ENCODE peak calls at places on chromosomes 5 and 9, in six cellular contexts. V, M, I, J, B and Q are unnamed samples.

GRCh38 chr9:12785251-12785880 is 10.5 kb downstream of the LURAP1L start:
- DNase-seq in V (no peak), M (no peak), I (no peak), J (no peak), B (no peak), Q (no peak)

GRCh38 chr5:149795360-149795759 is 65.2 kb downstream of the PPARGC1B start:
- DNase-seq in V (no peak), M (no peak), I (no peak), J (no peak), B (no peak), Q (no peak)

GRCh38 chr9:114652776-114653555 is 4.6 kb downstream of the TEX53 start:
- DNase-seq in V (no peak), M (no peak), I (no peak), J (no peak), B (no peak), Q (no peak)

GRCh38 chr9:110999379-110999778 is 38.9 kb downstream of the LPAR1 start:
- DNase-seq in V (no peak), M (no peak), I (no peak), J (no peak), B (no peak), Q (no peak)

GRCh38 chr5:89883967-89884366 is 525.6 kb downstream of the CETN3 start:
- DNase-seq in V (no peak), M (no peak), I (no peak), J (no peak), B (no peak), Q (no peak)

GRCh38 chr9:132412089-132412488 is 2.1 kb downstream of the CFAP77 start:
- DNase-seq in V (no peak), M (peak), I (peak), J (no peak), B (peak), Q (peak)

GRCh38 chr5:9832921-9833320 is 202.8 kb upstream of the TAS2R1 start:
- DNase-seq in V (no peak), M (no peak), I (no peak), J (no peak), B (no peak), Q (no peak)

GRCh38 chr5:128965011-128965637 is at the start of gene SLC27A6:
- DNase-seq in V (no peak), M (peak), I (peak), J (no peak), B (no peak), Q (no peak)

GRCh38 chr9:132770775-132771310 is 100.6 kb downstream of the GTF3C4 start:
- DNase-seq in V (no peak), M (no peak), I (no peak), J (no peak), B (no peak), Q (no peak)

GRCh38 chr9:124220551-124221451 is 36.9 kb upstream of the NEK6 start:
- DNase-seq in V (no peak), M (no peak), I (peak), J (peak), B (peak), Q (no peak)

GRCh38 chr9:132997591-132997990 is 19.1 kb downstream of the GFI1B start:
- DNase-seq in V (no peak), M (no peak), I (peak), J (no peak), B (peak), Q (no peak)

GRCh38 chr5:78221964-78222451 is 72.5 kb downstream of the AP3B1 start:
- DNase-seq in V (peak), M (no peak), I (no peak), J (no peak), B (no peak), Q (peak)

GRCh38 chr9:14173730-14174129 is 140.2 kb downstream of the NFIB start:
- DNase-seq in V (no peak), M (no peak), I (peak), J (no peak), B (no peak), Q (no peak)

GRCh38 chr5:151675225-151675955 is 11.3 kb downstream of the SPARC start:
- DNase-seq in V (no peak), M (no peak), I (no peak), J (no peak), B (no peak), Q (no peak)

GRCh38 chr5:124315746-124316415 is 430.6 kb downstream of the ZNF608 start:
- DNase-seq in V (no peak), M (no peak), I (no peak), J (no peak), B (no peak), Q (no peak)

GRCh38 chr9:101380295-101380694 is 4.5 kb downstream of the BAAT start:
- DNase-seq in V (no peak), M (no peak), I (no peak), J (no peak), B (no peak), Q (no peak)

GRCh38 chr9:35374436-35374835 is 115.5 kb upstream of the RUSC2 start:
- DNase-seq in V (no peak), M (no peak), I (no peak), J (no peak), B (no peak), Q (no peak)

GRCh38 chr5:150449491-150450339 is at the start of gene RPS14:
- DNase-seq in V (peak), M (peak), I (peak), J (peak), B (peak), Q (peak)

GRCh38 chr5:102681403-102681983 is 73.6 kb upstream of the PAM start:
- DNase-seq in V (peak), M (peak), I (peak), J (no peak), B (peak), Q (peak)

GRCh38 chr5:154755361-154756202 is at the start of gene LARP1:
- DNase-seq in V (no peak), M (no peak), I (peak), J (peak), B (no peak), Q (no peak)

GRCh38 chr5:75611324-75612210 is at the start of gene ANKDD1B:
- DNase-seq in V (no peak), M (no peak), I (peak), J (no peak), B (no peak), Q (no peak)

GRCh38 chr5:174750720-174751119 is 26.3 kb downstream of the MSX2 start:
- DNase-seq in V (no peak), M (no peak), I (no peak), J (no peak), B (no peak), Q (no peak)

GRCh38 chr9:134163374-134164196 is 779 bp downstream of the RNU6ATAC start:
- DNase-seq in V (no peak), M (no peak), I (peak), J (no peak), B (no peak), Q (peak)

GRCh38 chr5:43192558-43193170 is 639 bp downstream of the NIM1K start:
- DNase-seq in V (no peak), M (no peak), I (peak), J (no peak), B (no peak), Q (no peak)

GRCh38 chr5:179209359-179210150 is 135.7 kb downstream of the ADAMTS2 start:
- DNase-seq in V (no peak), M (no peak), I (no peak), J (no peak), B (no peak), Q (no peak)

GRCh38 chr5:144915452-144915851 is 744.8 kb downstream of the KCTD16 start:
- DNase-seq in V (no peak), M (no peak), I (no peak), J (no peak), B (no peak), Q (no peak)

GRCh38 chr9:81069923-81070322 is 619.4 kb downstream of the TLE1 start:
- DNase-seq in V (no peak), M (no peak), I (no peak), J (no peak), B (no peak), Q (no peak)

GRCh38 chr5:67244345-67244793 is 47.8 kb upstream of the CD180 start:
- DNase-seq in V (no peak), M (no peak), I (no peak), J (no peak), B (peak), Q (no peak)
- TF ChIP-seq GABPA in V (no peak), M (no peak), I (no peak), J (no peak), B (no peak), Q (no peak)

GRCh38 chr5:141528401-141528984 is 39.6 kb downstream of the PCDHGC5 start:
- DNase-seq in V (no peak), M (no peak), I (no peak), J (no peak), B (no peak), Q (no peak)
- TF ChIP-seq GABPA in V (no peak), M (no peak), I (no peak), J (no peak), B (no peak), Q (no peak)

DNA sequence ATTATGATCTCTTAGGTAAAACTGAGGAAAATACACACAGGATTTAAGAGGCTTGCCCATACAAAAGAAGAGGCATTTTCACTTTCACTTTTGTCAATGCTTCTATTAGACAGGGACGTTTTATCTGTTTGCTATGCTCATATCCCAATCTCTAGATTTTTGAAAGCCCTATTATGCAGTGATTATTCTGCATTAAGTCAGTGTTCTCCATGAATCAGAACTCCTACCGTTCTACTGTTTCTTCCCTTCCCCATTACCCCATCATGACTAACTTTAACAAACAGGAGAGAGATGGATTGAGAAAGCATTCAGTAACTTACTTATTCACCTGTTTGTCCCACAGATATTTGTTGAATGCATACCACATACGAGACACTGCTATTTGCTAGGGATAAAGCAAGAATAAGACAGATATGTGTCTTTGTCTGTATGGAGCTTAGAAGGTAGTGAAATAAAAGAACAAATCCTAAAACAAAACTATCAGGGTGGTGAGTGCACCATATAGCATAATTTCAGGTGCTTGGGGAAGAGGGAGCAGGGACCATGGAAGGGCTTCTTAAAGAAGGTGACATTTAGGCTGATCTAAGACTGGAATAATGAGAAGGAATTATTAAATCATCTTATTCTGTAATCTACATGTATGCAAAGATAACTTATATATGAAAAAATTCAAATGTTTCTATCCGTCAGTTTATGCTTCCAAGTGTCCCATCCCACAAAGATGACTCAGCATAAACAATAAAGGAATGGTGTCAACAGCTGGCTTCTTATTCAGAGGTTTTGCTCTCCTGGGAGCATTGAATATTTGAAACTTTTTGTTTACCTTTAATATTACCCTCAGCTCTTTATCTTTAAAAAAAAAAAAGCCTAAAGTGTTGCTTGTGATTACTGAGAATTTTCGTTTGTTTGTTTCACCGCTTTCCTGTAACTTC is 328.1 kb downstream of the HINT1 start:
- DNase-seq in V (peak), M (no peak), I (no peak), J (no peak), B (no peak), Q (no peak)
- TF ChIP-seq GABPA in V (no peak), M (no peak), I (no peak), J (no peak), B (no peak), Q (no peak)

GRCh38 chr5:122730037-122730436 is 44.8 kb upstream of the SNX2 start:
- DNase-seq in V (no peak), M (no peak), I (no peak), J (no peak), B (no peak), Q (no peak)

GRCh38 chr5:122721127-122721526 is 53.8 kb upstream of the SNX2 start:
- DNase-seq in V (no peak), M (no peak), I (no peak), J (no peak), B (no peak), Q (no peak)

GRCh38 chr5:122723606-122724352 is 51.1 kb upstream of the SNX2 start:
- DNase-seq in V (peak), M (no peak), I (no peak), J (no peak), B (no peak), Q (no peak)

GRCh38 chr5:122726990-122727616 is 47.8 kb upstream of the SNX2 start:
- DNase-seq in V (peak), M (no peak), I (no peak), J (no peak), B (no peak), Q (no peak)
- TF ChIP-seq GABPA in V (no peak), M (no peak), I (no peak), J (no peak), B (no peak), Q (no peak)

DNA sequence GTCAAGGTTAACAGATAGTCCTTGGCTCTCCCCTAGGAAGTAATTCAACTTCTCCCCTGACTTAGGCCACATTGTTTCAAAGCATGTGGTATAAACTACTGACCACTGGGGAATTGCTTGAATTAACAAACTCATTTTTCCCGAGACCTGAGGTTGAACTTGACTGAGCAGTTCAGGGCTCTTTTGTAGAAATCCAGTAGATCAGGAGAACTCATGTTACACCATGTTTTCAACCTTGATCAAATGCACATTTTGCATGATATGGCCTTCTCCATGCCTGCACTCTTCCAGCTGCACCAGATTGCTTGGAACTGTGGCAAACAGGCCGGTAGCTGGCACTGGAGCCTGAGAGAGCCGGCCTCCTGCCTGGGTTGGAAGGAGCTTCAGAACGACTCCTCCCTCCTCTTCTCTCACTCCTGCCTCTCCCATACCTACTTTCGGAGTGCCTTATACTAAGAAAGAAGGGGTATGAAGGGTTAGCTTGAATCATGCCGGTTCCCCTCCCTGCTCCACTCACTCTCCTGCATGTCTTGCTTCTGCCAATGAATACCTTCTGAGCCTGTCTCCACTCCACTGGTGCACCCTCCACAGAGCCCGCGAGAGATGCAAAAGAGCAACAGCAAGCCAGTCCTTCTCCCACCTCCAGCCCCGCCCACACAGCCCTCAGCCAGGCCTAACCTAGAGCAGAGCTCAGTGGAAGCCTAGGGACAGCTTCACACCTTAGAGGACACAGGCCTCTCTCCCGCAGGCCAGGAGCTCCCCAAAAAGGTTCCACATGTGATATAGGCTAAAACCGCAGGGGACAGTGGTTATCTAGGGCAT is 159.4 kb downstream of the MACROH2A1 start:
- DNase-seq in V (no peak), M (no peak), I (no peak), J (no peak), B (no peak), Q (peak)
- TF ChIP-seq GABPA in V (no peak), M (no peak), I (no peak), J (no peak), B (no peak), Q (no peak)

DNA sequence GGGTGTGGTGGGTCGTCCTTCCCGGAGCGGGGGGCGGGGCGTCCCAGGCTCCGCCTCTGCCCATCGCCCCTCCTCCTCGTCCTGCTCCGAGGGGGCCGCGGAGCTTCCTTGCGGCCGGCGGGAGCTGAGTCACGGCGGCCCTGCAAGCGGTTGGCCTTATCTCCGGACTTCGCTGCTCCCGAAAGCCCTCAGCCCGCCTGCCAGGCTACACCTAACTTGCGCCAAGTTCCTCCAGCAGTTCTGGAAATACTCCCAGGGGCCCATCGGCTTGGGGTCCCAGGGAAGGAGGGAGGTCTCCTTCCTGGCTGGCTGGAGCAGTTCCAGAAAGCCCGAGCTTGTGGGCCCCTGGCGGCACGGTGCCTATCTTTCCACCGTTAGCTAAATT is 54.2 kb upstream of the CDKN2AIPNL start:
- DNase-seq in V (no peak), M (peak), I (peak), J (peak), B (peak), Q (peak)
- TF ChIP-seq GABPA in V (no peak), M (no peak), I (no peak), J (no peak), B (no peak), Q (no peak)

DNA sequence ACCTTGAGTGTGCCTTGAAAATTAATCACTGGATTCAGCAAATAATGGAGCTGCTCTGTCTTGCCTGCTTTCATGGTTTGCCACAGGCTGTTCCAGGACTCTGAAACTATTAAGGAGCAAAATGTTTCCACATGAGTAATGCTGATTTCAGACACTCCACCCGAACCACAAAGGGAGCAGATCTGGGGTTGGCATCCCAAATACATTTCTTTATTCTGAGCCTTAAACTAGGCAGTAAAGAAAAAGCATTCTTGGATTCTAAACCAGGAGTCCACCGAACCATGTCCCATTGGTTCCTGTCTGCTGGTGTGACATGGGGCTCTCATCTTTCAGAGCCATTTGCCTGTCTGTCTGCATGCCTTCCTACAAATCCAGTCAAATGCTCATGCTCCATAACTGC is 10.1 kb upstream of the C1QTNF3 start:
- DNase-seq in V (no peak), M (no peak), I (no peak), J (no peak), B (no peak), Q (no peak)
- TF ChIP-seq GABPA in V (no peak), M (no peak), I (no peak), J (no peak), B (no peak), Q (no peak)

GRCh38 chr9:121376214-121376830 is 6.3 kb upstream of the STOM start:
- DNase-seq in V (no peak), M (no peak), I (peak), J (no peak), B (no peak), Q (no peak)
- TF ChIP-seq GABPA in V (no peak), M (no peak), I (no peak), J (no peak), B (no peak), Q (no peak)